ENCODE peak calls at places on chromosome 17, in four cellular contexts. S is K562, Q is HL-60, P is GM12878. F is an unnamed sample.

GRCh38 chr17:46978489-46979022 is 497 bp downstream of the RPRML start:
- DNase-seq in S (no peak), Q (no peak), P (no peak), F (peak; percentile 34)

GRCh38 chr17:82865274-82865673 is 25.5 kb upstream of the ZNF750 start:
- DNase-seq in S (no peak), Q (no peak), P (no peak), F (no peak)

GRCh38 chr17:49003557-49004511 is 6.6 kb downstream of the IGF2BP1 start:
- DNase-seq in S (peak; percentile 64), Q (peak; percentile 30), P (no peak), F (no peak)

GRCh38 chr17:10745231-10745630 is 15.4 kb upstream of the TMEM220 start:
- DNase-seq in S (no peak), Q (no peak), P (no peak), F (no peak)

GRCh38 chr17:1714980-1715802 is 5.0 kb upstream of the TLCD2 start:
- DNase-seq in S (peak; percentile 82), Q (no peak), P (no peak), F (no peak)

GRCh38 chr17:45408611-45409421 is 23.9 kb downstream of the ARHGAP27 start:
- DNase-seq in S (no peak), Q (no peak), P (no peak), F (no peak)

GRCh38 chr17:44502598-44503079 is 567 bp downstream of the GPATCH8 start:
- DNase-seq in S (peak; percentile 32), Q (no peak), P (no peak), F (no peak)

GRCh38 chr17:48499248-48499647 is 31.6 kb downstream of the HOXB1 start:
- DNase-seq in S (no peak), Q (no peak), P (no peak), F (no peak)

GRCh38 chr17:29712677-29713076 is 90.0 kb upstream of the CORO6 start:
- DNase-seq in S (no peak), Q (no peak), P (no peak), F (no peak)

GRCh38 chr17:42276359-42276608 is at the start of gene STAT5B:
- DNase-seq in S (peak; percentile 86), Q (peak; percentile 41), P (no peak), F (peak; percentile 88)

GRCh38 chr17:44907696-44908470 is 7.4 kb downstream of the GFAP start:
- DNase-seq in S (no peak), Q (no peak), P (no peak), F (no peak)

GRCh38 chr17:43434902-43435319 is 36.1 kb downstream of the ARL4D start:
- DNase-seq in S (no peak), Q (no peak), P (no peak), F (no peak)

GRCh38 chr17:33664116-33664840 is 371.2 kb upstream of the ASIC2 start:
- DNase-seq in S (no peak), Q (no peak), P (no peak), F (no peak)

GRCh38 chr17:35795007-35795870 is at the start of gene MMP28:
- DNase-seq in S (peak; percentile 61), Q (no peak), P (no peak), F (peak; percentile 44)

GRCh38 chr17:75557075-75557851 is 30.3 kb upstream of the MYO15B start:
- DNase-seq in S (peak; percentile 78), Q (no peak), P (no peak), F (no peak)

GRCh38 chr17:78330570-78331224 is 29.2 kb downstream of the SOCS3 start:
- DNase-seq in S (no peak), Q (no peak), P (no peak), F (no peak)

GRCh38 chr17:28145348-28145747 is 102.9 kb downstream of the NLK start:
- DNase-seq in S (no peak), Q (no peak), P (no peak), F (no peak)

DNA sequence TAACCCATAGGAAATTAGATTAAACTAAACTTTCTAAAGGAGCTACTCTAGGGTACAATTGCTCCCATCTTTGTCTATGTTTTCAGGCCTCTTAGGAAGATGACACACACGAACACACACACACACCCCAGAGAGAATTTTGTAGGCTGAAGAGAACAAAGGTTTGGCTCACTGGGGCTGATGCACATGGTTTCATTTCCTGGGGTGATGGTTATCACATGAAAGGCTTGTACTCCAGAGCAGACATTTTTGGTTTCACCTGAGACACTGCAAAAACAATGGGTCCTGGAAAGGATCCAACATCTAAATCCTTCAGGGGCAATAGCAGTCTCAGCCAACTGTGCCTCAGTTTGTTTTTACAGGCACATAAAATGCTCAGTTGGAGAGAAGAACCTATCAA is 62.8 kb downstream of the GRB7 start:
- DNase-seq in S (no peak), Q (no peak), P (peak; percentile 77), F (no peak)
- TF ChIP-seq SPI1 in S (no peak), Q (no peak), P (peak; percentile 46), F (peak; percentile 60)

GRCh38 chr17:3514873-3515272 is 39.1 kb downstream of the ASPA start:
- DNase-seq in S (no peak), Q (no peak), P (no peak), F (no peak)

GRCh38 chr17:3510090-3510489 is 34.3 kb downstream of the ASPA start:
- DNase-seq in S (no peak), Q (no peak), P (no peak), F (no peak)

GRCh38 chr17:3513305-3514035 is 37.7 kb downstream of the ASPA start:
- DNase-seq in S (peak; percentile 64), Q (no peak), P (no peak), F (no peak)

GRCh38 chr17:3511841-3512511 is 36.2 kb downstream of the ASPA start:
- DNase-seq in S (no peak), Q (no peak), P (no peak), F (no peak)

DNA sequence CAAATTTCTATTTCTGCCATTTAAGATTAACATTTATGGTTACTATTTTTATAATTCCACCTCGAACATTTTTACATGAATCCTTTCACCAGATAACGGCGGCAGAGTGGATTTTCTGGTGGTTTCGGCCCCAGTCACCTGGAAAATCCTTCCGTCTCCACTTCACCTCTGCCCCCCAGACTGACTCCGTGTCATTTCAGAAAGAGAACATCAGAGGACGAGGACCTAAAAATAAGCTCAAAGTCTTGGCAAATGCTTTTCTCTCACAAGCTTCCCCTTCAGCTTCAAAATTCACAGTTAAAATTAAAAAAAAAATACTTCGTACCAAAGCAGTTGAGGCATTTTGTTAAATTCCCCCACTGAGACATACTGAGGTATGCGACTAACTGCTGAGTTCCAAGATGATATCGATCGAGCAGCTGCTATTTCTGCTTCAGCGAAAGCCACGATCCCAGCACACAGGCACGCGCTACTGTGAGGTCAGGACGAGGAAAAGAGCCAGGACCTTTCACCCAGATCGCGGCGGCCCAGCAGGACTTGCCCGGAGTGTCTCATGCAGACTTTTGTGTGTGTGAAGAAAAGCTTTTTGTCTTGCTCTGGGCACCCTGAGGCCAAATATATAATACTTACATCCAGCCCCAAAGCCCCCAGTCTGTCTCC is 36.8 kb downstream of the ASPA start:
- DNase-seq in S (no peak), Q (no peak), P (no peak), F (no peak)
- TF ChIP-seq SPI1 in S (no peak), Q (no peak), P (no peak), F (no peak)

GRCh38 chr17:80782536-80783427 is 208.9 kb upstream of the CHMP6 start:
- DNase-seq in S (no peak), Q (no peak), P (no peak), F (no peak)
- TF ChIP-seq SPI1 in S (no peak), Q (no peak), P (no peak), F (no peak)

GRCh38 chr17:14622622-14623101 is 321.8 kb downstream of the HS3ST3B1 start:
- DNase-seq in S (no peak), Q (no peak), P (no peak), F (no peak)
- TF ChIP-seq SPI1 in S (no peak), Q (no peak), P (no peak), F (no peak)